ENCODE peak calls at places on chromosomes 12 and 14, in ten cellular contexts. K is effector memory CD8-positive, alpha-beta T cell; T is GM23248; U is HT-29; Q is endothelial cell; P is left cardiac atrium; B is tibial artery; V is activated CD4-positive, alpha-beta T cell treated with anti-CD3 and anti-CD28 coated beads, Interleukin-2, amount 50 U/mL, for 4 hours; J is Right ventricle myocardium superior; W is cardiac fibroblast. F is an unnamed sample.

GRCh38 chr12:108584456-108585065 is 13.3 kb downstream of the TMEM119 start:
- DNase-seq in U (no peak), K (no peak), W (no peak), J (no peak), B (no peak), Q (no peak), T (no peak), P (no peak), V (no peak), F (no peak)

GRCh38 chr12:507261-507853 is 47.6 kb downstream of the B4GALNT3 start:
- DNase-seq in Q (no peak), B (no peak), J (no peak), V (no peak), T (no peak), U (peak), K (no peak), W (no peak), P (no peak), F (no peak)

GRCh38 chr12:6839482-6840201 is 1.1 kb upstream of the GNB3 start:
- DNase-seq in B (no peak), P (no peak), J (no peak), T (no peak), Q (no peak), V (no peak), W (no peak), K (no peak), U (no peak), F (no peak)

GRCh38 chr12:109214131-109214530 is 95.0 kb downstream of the FOXN4 start:
- DNase-seq in P (no peak), Q (no peak), J (no peak), K (no peak), V (no peak), T (no peak), W (no peak), B (no peak), U (no peak), F (no peak)

GRCh38 chr12:16573652-16574077 is 32.3 kb downstream of the LMO3 start:
- DNase-seq in K (no peak), V (no peak), B (peak), Q (no peak), W (peak), P (peak), T (no peak), U (no peak), J (peak), F (no peak)

GRCh38 chr14:95523818-95524448 is 7.5 kb upstream of the SYNE3 start:
- DNase-seq in U (peak), B (no peak), Q (no peak), P (no peak), J (no peak), V (no peak), W (peak), K (peak), T (peak), F (peak)

GRCh38 chr12:104691661-104692334 is 235.1 kb downstream of the CHST11 start:
- DNase-seq in T (no peak), W (no peak), U (no peak), K (no peak), V (no peak), J (no peak), B (no peak), Q (no peak), P (no peak), F (no peak)

GRCh38 chr12:13347241-13348043 is 150.9 kb downstream of the EMP1 start:
- DNase-seq in B (no peak), Q (no peak), K (no peak), V (no peak), W (peak), P (peak), J (no peak), T (peak), U (no peak), F (no peak)

GRCh38 chr14:73723411-73723798 is 9.2 kb upstream of the PNMA1 start:
- DNase-seq in B (no peak), Q (no peak), P (no peak), V (no peak), U (no peak), K (no peak), W (peak), J (no peak), T (peak), F (no peak)

GRCh38 chr12:113149361-113150150 is at the start of gene CFAP73:
- DNase-seq in K (no peak), V (no peak), P (peak), W (peak), T (peak), B (no peak), Q (peak), U (peak), J (peak), F (peak)

GRCh38 chr14:76426161-76426696 is 50.3 kb downstream of the ESRRB start:
- DNase-seq in V (no peak), U (no peak), J (no peak), B (no peak), K (no peak), T (no peak), P (no peak), Q (no peak), W (no peak), F (no peak)

GRCh38 chr14:54206477-54206876 is 190.3 kb upstream of the CDKN3 start:
- DNase-seq in P (no peak), U (peak), W (no peak), K (no peak), Q (no peak), V (no peak), J (no peak), T (no peak), B (no peak), F (no peak)

GRCh38 chr14:57834961-57835360 is 30.9 kb downstream of the SLC35F4 start:
- DNase-seq in P (no peak), K (no peak), V (no peak), T (peak), W (no peak), U (no peak), B (no peak), Q (no peak), J (no peak), F (no peak)

GRCh38 chr14:33754264-33754663 is 196.6 kb downstream of the EGLN3 start:
- DNase-seq in J (no peak), Q (no peak), V (no peak), K (no peak), P (no peak), B (no peak), U (no peak), T (peak), W (peak), F (no peak)

GRCh38 chr14:97703006-97703760 is 906.0 kb downstream of the VRK1 start:
- DNase-seq in K (peak), P (no peak), B (no peak), U (no peak), J (no peak), W (no peak), V (no peak), Q (no peak), T (no peak), F (no peak)

GRCh38 chr14:53180272-53181221 is 27.4 kb upstream of the DDHD1 start:
- DNase-seq in U (no peak), K (peak), P (no peak), V (peak), B (no peak), T (peak), W (peak), J (no peak), Q (no peak), F (peak)

GRCh38 chr12:120855823-120856589 is 48.2 kb downstream of the SPPL3 start:
- DNase-seq in T (peak), J (no peak), V (no peak), K (no peak), P (no peak), U (no peak), W (no peak), Q (no peak), B (no peak), F (peak)

GRCh38 chr12:32115404-32116104 is 8.9 kb downstream of the BICD1 start:
- DNase-seq in U (peak), W (peak), K (no peak), J (peak), T (peak), Q (no peak), B (peak), P (peak), V (no peak), F (no peak)

GRCh38 chr12:30517320-30517719 is 178.3 kb downstream of the IPO8 start:
- DNase-seq in P (no peak), V (no peak), J (no peak), W (peak), Q (no peak), B (no peak), T (no peak), U (no peak), K (no peak), F (no peak)

GRCh38 chr12:21934173-21934572 is 7.1 kb downstream of the ABCC9 start:
- DNase-seq in J (no peak), Q (no peak), U (no peak), P (no peak), K (no peak), B (no peak), T (peak), W (no peak), V (no peak), F (no peak)

GRCh38 chr14:44589180-44589579 is 82.1 kb upstream of the FSCB start:
- DNase-seq in W (no peak), K (no peak), V (no peak), T (no peak), P (no peak), J (no peak), B (no peak), Q (no peak), U (no peak), F (no peak)

GRCh38 chr14:63614964-63615363 is 26.7 kb downstream of the WDR89 start:
- DNase-seq in V (no peak), K (no peak), Q (no peak), J (no peak), U (no peak), B (no peak), T (peak), W (peak), P (no peak), F (no peak)

GRCh38 chr12:46602474-46602873 is 223.3 kb downstream of the SLC38A4 start:
- DNase-seq in W (no peak), U (no peak), T (no peak), J (no peak), K (no peak), V (no peak), Q (no peak), P (no peak), B (no peak), F (no peak)

GRCh38 chr12:104201238-104202001 is 14.2 kb upstream of the TXNRD1 start:
- DNase-seq in Q (peak), W (peak), J (no peak), V (peak), T (peak), P (no peak), B (peak), K (peak), U (peak), F (peak)

GRCh38 chr14:103657466-103657865 is 28.5 kb downstream of the KLC1 start:
- DNase-seq in Q (no peak), J (peak), P (peak), V (no peak), B (no peak), T (peak), U (no peak), W (peak), K (no peak), F (no peak)

GRCh38 chr12:57087689-57088441 is 1.0 kb upstream of the NAB2 start:
- DNase-seq in J (peak), T (peak), U (peak), V (peak), B (peak), W (peak), Q (no peak), P (peak), K (peak), F (peak)